ENCODE peak calls at places on chromosome 9, in eight cellular contexts. Z, K, X, V, J, O, D and T are unnamed samples.

GRCh38 chr9:91903126-91903911 is 46.7 kb downstream of the ROR2 start:
- DNase-seq in Z (no peak), K (no peak), X (no peak), V (no peak), J (no peak), O (no peak), D (no peak), T (peak; percentile 13)

GRCh38 chr9:136694163-136694864 is 7.1 kb upstream of the AGPAT2 start:
- DNase-seq in Z (no peak), K (no peak), X (peak; percentile 28), V (peak; percentile 48), J (no peak), O (no peak), D (no peak), T (peak; percentile 38)

GRCh38 chr9:2377135-2377534 is 244.5 kb upstream of the VLDLR start:
- DNase-seq in Z (no peak), K (no peak), X (no peak), V (no peak), J (no peak), O (no peak), D (no peak), T (no peak)

GRCh38 chr9:36976371-36977030 is 57.6 kb downstream of the PAX5 start:
- DNase-seq in Z (no peak), K (no peak), X (no peak), V (no peak), J (no peak), O (no peak), D (no peak), T (peak; percentile 92)

GRCh38 chr9:112894031-112894430 is 3.4 kb upstream of the SLC46A2 start:
- DNase-seq in Z (no peak), K (no peak), X (peak; percentile 63), V (no peak), J (no peak), O (no peak), D (no peak), T (peak; percentile 30)

GRCh38 chr9:76552751-76553150 is 93.8 kb downstream of the GCNT1 start:
- DNase-seq in Z (no peak), K (no peak), X (no peak), V (no peak), J (no peak), O (no peak), D (no peak), T (no peak)

GRCh38 chr9:81771606-81772005 is 82.3 kb upstream of the TLE1 start:
- DNase-seq in Z (no peak), K (peak; percentile 27), X (peak; percentile 87), V (no peak), J (no peak), O (no peak), D (no peak), T (peak; percentile 72)

GRCh38 chr9:98144076-98144475 is 25.1 kb upstream of the TRIM14 start:
- DNase-seq in Z (no peak), K (no peak), X (no peak), V (no peak), J (no peak), O (no peak), D (no peak), T (no peak)

GRCh38 chr9:134682651-134683364 is 41.2 kb downstream of the COL5A1 start:
- DNase-seq in Z (no peak), K (no peak), X (no peak), V (no peak), J (no peak), O (no peak), D (no peak), T (no peak)

GRCh38 chr9:128689293-128689770 is 310 bp downstream of the SET start:
- DNase-seq in Z (peak; percentile 20), K (no peak), X (peak; percentile 54), V (no peak), J (no peak), O (no peak), D (peak; percentile 46), T (no peak)

GRCh38 chr9:1046639-1047604 is 3.2 kb upstream of the DMRT2 start:
- DNase-seq in Z (no peak), K (no peak), X (no peak), V (no peak), J (no peak), O (no peak), D (no peak), T (no peak)

GRCh38 chr9:38178282-38178681 is 109.3 kb upstream of the SHB start:
- DNase-seq in Z (no peak), K (no peak), X (no peak), V (peak; percentile 14), J (no peak), O (no peak), D (no peak), T (no peak)

GRCh38 chr9:34984049-34984448 is 5.5 kb upstream of the DNAJB5 start:
- DNase-seq in Z (no peak), K (no peak), X (peak; percentile 24), V (no peak), J (no peak), O (no peak), D (no peak), T (peak; percentile 35)

GRCh38 chr9:121156263-121156731 is 45.4 kb downstream of the RAB14 start:
- DNase-seq in Z (no peak), K (peak; percentile 62), X (peak; percentile 77), V (no peak), J (no peak), O (peak; percentile 28), D (no peak), T (peak; percentile 86)

GRCh38 chr9:13446935-13447334 is 167.4 kb upstream of the MPDZ start:
- DNase-seq in Z (no peak), K (no peak), X (no peak), V (no peak), J (no peak), O (no peak), D (no peak), T (no peak)

GRCh38 chr9:3181049-3181953 is 337.4 kb upstream of the PUM3 start:
- DNase-seq in Z (no peak), K (no peak), X (peak; percentile 28), V (peak; percentile 83), J (peak; percentile 1), O (peak; percentile 19), D (no peak), T (peak; percentile 34)

GRCh38 chr9:7782390-7783120 is 17.0 kb downstream of the DMAC1 start:
- DNase-seq in Z (no peak), K (no peak), X (no peak), V (peak; percentile 29), J (no peak), O (no peak), D (no peak), T (peak; percentile 5)

GRCh38 chr9:75488714-75489100 is 400.4 kb downstream of the OSTF1 start:
- DNase-seq in Z (no peak), K (no peak), X (no peak), V (no peak), J (no peak), O (no peak), D (no peak), T (no peak)

GRCh38 chr9:38371495-38371894 is 21.0 kb upstream of the ALDH1B1 start:
- DNase-seq in Z (no peak), K (no peak), X (no peak), V (peak; percentile 57), J (no peak), O (no peak), D (no peak), T (peak; percentile 68)

GRCh38 chr9:27414215-27414731 is 109.8 kb upstream of the IFNK start:
- DNase-seq in Z (no peak), K (no peak), X (no peak), V (no peak), J (no peak), O (no peak), D (no peak), T (no peak)

GRCh38 chr9:132169672-132170392 is 8.0 kb downstream of the NTNG2 start:
- DNase-seq in Z (peak; percentile 14), K (peak; percentile 26), X (peak; percentile 53), V (peak; percentile 65), J (peak; percentile 48), O (peak; percentile 16), D (peak; percentile 49), T (peak; percentile 51)

GRCh38 chr9:115593587-115594091 is 475.7 kb upstream of the TNC start:
- DNase-seq in Z (no peak), K (no peak), X (peak; percentile 64), V (peak; percentile 22), J (no peak), O (no peak), D (no peak), T (peak; percentile 75)

GRCh38 chr9:40913928-40914673 is 214.4 kb downstream of the FOXD4L6 start:
- DNase-seq in Z (no peak), K (no peak), X (no peak), V (no peak), J (no peak), O (no peak), D (no peak), T (no peak)

GRCh38 chr9:121122450-121123032 is 47.8 kb downstream of the CNTRL start:
- DNase-seq in Z (no peak), K (no peak), X (peak; percentile 3), V (no peak), J (no peak), O (no peak), D (no peak), T (peak; percentile 15)

GRCh38 chr9:98276907-98277469 is 21.5 kb upstream of the TBC1D2 start:
- DNase-seq in Z (no peak), K (no peak), X (no peak), V (no peak), J (no peak), O (no peak), D (no peak), T (no peak)

GRCh38 chr9:94761506-94761905 is 35.0 kb downstream of the AOPEP start:
- DNase-seq in Z (no peak), K (no peak), X (peak; percentile 64), V (no peak), J (no peak), O (no peak), D (no peak), T (peak; percentile 26)

GRCh38 chr9:88580961-88581360 is 46.0 kb downstream of the NXNL2 start:
- DNase-seq in Z (no peak), K (no peak), X (no peak), V (no peak), J (no peak), O (no peak), D (no peak), T (no peak)

GRCh38 chr9:113886471-113886870 is 10.4 kb downstream of the ZNF618 start:
- DNase-seq in Z (no peak), K (no peak), X (peak; percentile 48), V (no peak), J (no peak), O (no peak), D (no peak), T (peak; percentile 66)

GRCh38 chr9:69097053-69097452 is 61.5 kb downstream of the FXN start:
- DNase-seq in Z (no peak), K (no peak), X (peak; percentile 89), V (no peak), J (no peak), O (no peak), D (no peak), T (peak; percentile 75)

GRCh38 chr9:112520646-112521045 is 34.0 kb downstream of the KIAA1958 start:
- DNase-seq in Z (no peak), K (no peak), X (no peak), V (no peak), J (no peak), O (no peak), D (no peak), T (no peak)